ENCODE peak calls at places on chromosomes 1 and 21, in four cellular contexts. V, Y, A and G are unnamed samples.

GRCh38 chr1:109133815-109134214 is 19.9 kb downstream of the ELAPOR1 start:
- DNase-seq in Y (no peak), A (no peak), V (no peak), G (no peak)

GRCh38 chr21:28160378-28160777 is 832.3 kb downstream of the LTN1 start:
- DNase-seq in Y (no peak), A (no peak), V (no peak), G (no peak)

GRCh38 chr1:159250817-159251216 is 46.1 kb downstream of the ACKR1 start:
- DNase-seq in A (no peak), Y (no peak), V (no peak), G (no peak)

GRCh38 chr1:208251015-208251414 is 6.8 kb upstream of the PLXNA2 start:
- DNase-seq in V (no peak), Y (no peak), A (no peak), G (no peak)

GRCh38 chr21:29475329-29475728 is 176.6 kb downstream of the BACH1 start:
- DNase-seq in V (no peak), Y (no peak), A (no peak), G (no peak)

GRCh38 chr1:47823016-47823843 is 174.0 kb downstream of the TRABD2B start:
- DNase-seq in A (no peak), Y (no peak), V (no peak), G (no peak)

GRCh38 chr1:202698276-202698675 is 12.0 kb downstream of the SYT2 start:
- DNase-seq in Y (no peak), A (no peak), V (no peak), G (no peak)

GRCh38 chr21:43001316-43001715 is 27.0 kb downstream of the PKNOX1 start:
- DNase-seq in Y (no peak), V (no peak), A (no peak), G (no peak)

GRCh38 chr1:117825414-117825813 is 104.0 kb downstream of the GDAP2 start:
- DNase-seq in A (no peak), Y (no peak), V (no peak), G (no peak)

GRCh38 chr1:230609208-230609607 is 33.1 kb upstream of the COG2 start:
- DNase-seq in V (no peak), A (no peak), Y (peak), G (no peak)

GRCh38 chr1:1170215-1170890 is 3.3 kb upstream of the TTLL10 start:
- DNase-seq in A (no peak), V (peak), Y (no peak), G (no peak)

GRCh38 chr1:3454811-3455618 is 550 bp downstream of the ARHGEF16 start:
- DNase-seq in A (peak), V (peak), Y (no peak), G (no peak)

GRCh38 chr1:29826646-29827045 is 590.3 kb downstream of the PTPRU start:
- DNase-seq in Y (no peak), A (no peak), V (no peak), G (no peak)

GRCh38 chr1:9289724-9290493 is 2.8 kb upstream of the SPSB1 start:
- DNase-seq in Y (no peak), V (peak), A (no peak), G (no peak)

GRCh38 chr1:147608601-147609000 is 61.7 kb downstream of the ACP6 start:
- DNase-seq in A (no peak), V (no peak), Y (no peak), G (no peak)

GRCh38 chr1:226820935-226821718 is 49.3 kb upstream of the PSEN2 start:
- DNase-seq in A (no peak), Y (no peak), V (no peak), G (no peak)

GRCh38 chr1:224820341-224820740 is 109.1 kb upstream of the DNAH14 start:
- DNase-seq in A (no peak), V (no peak), Y (no peak), G (no peak)

GRCh38 chr1:41682845-41683630 is 198.6 kb upstream of the EDN2 start:
- DNase-seq in V (no peak), A (no peak), Y (no peak), G (no peak)

GRCh38 chr1:67300561-67300960 is 7.1 kb upstream of the IL12RB2 start:
- DNase-seq in A (no peak), V (no peak), Y (no peak), G (no peak)

GRCh38 chr1:55611123-55611522 is 396.0 kb upstream of the USP24 start:
- DNase-seq in Y (no peak), V (no peak), A (no peak), G (no peak)

GRCh38 chr1:221782461-221782860 is 40.6 kb upstream of the DUSP10 start:
- DNase-seq in Y (no peak), V (no peak), A (no peak), G (no peak)

GRCh38 chr1:247415423-247416361 is at the start of gene NLRP3:
- DNase-seq in A (no peak), V (peak), Y (no peak), G (no peak)

GRCh38 chr1:145690587-145691558 is 16.3 kb downstream of the PDZK1 start:
- DNase-seq in V (no peak), A (no peak), Y (peak), G (peak)

GRCh38 chr21:46004168-46004861 is 22.7 kb downstream of the COL6A1 start:
- DNase-seq in A (no peak), Y (no peak), V (no peak), G (no peak)

GRCh38 chr21:33112670-33113596 is 43.0 kb downstream of the OLIG1 start:
- DNase-seq in A (no peak), Y (no peak), V (no peak), G (no peak)

GRCh38 chr1:204587621-204588020 is 71.4 kb downstream of the MDM4 start:
- DNase-seq in V (no peak), A (no peak), Y (no peak), G (no peak)

GRCh38 chr1:25004355-25004754 is 74.3 kb upstream of the RUNX3 start:
- DNase-seq in A (no peak), Y (no peak), V (no peak), G (no peak)

GRCh38 chr1:160853014-160853413 is 9.7 kb downstream of the CD244 start:
- DNase-seq in V (no peak), A (no peak), Y (no peak), G (no peak)

GRCh38 chr1:244011251-244011650 is 39.8 kb upstream of the ZBTB18 start:
- DNase-seq in A (no peak), V (no peak), Y (no peak), G (no peak)

GRCh38 chr1:72366473-72366872 is 84.1 kb upstream of the NEGR1 start:
- DNase-seq in A (no peak), Y (no peak), V (peak), G (no peak)

GRCh38 chr1:179744401-179745130 is 1.5 kb downstream of the FAM163A start:
- DNase-seq in A (no peak), V (no peak), Y (no peak), G (no peak)

GRCh38 chr1:179742291-179742690 is 800 bp upstream of the FAM163A start:
- DNase-seq in A (no peak), V (no peak), Y (no peak), G (no peak)

GRCh38 chr1:179742717-179743678 is at the start of gene FAM163A:
- DNase-seq in Y (no peak), A (no peak), V (peak), G (no peak)

GRCh38 chr1:179745131-179745611 is 2.1 kb downstream of the FAM163A start:
- DNase-seq in A (no peak), Y (no peak), V (no peak), G (no peak)

DNA sequence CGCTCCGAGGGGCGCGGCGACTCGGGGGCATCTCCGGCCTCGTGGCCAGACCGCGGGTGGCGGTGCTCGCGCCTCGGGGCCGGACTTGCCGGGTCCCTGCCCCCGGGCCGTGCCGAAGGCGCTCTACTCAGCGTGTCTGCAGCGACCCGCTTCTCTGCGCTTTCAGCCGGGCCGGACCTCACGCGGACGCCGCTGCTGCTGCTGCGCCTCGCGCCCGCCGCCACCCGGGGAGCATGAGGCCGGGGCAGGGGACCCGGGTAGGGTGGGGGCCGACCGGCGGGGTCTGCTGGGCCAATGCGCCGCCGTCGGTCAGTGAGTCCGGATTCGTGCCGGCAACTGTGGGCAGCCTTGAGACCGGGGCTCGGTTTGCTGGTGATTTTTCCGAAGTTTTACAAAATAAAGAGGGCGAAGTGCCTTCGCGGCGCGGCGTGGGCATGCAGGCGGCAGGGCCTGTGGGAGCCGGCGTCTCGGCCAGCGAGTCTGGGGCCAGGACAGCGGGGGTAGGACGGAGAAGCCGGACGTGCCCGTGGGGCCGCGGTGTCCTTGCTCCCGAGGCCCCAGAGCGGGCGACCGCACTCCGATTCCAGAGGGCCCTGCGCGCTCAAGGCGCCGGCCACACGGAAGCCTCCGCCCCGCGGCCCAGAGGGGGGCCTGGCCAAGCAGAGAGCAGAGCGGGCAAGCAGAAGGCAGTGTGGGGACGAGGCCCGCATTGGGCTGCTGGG is 749 bp downstream of the FAM163A start:
- DNase-seq in Y (no peak), A (no peak), V (peak), G (no peak)
- TF ChIP-seq SPI1 in Y (no peak), A (no peak), V (no peak), G (no peak)

GRCh38 chr1:156705321-156705917 is at the start of gene CRABP2:
- DNase-seq in Y (no peak), V (no peak), A (no peak), G (peak)
- TF ChIP-seq POLR2AphosphoS5 in Y (no peak), V (no peak), A (no peak), G (no peak)

DNA sequence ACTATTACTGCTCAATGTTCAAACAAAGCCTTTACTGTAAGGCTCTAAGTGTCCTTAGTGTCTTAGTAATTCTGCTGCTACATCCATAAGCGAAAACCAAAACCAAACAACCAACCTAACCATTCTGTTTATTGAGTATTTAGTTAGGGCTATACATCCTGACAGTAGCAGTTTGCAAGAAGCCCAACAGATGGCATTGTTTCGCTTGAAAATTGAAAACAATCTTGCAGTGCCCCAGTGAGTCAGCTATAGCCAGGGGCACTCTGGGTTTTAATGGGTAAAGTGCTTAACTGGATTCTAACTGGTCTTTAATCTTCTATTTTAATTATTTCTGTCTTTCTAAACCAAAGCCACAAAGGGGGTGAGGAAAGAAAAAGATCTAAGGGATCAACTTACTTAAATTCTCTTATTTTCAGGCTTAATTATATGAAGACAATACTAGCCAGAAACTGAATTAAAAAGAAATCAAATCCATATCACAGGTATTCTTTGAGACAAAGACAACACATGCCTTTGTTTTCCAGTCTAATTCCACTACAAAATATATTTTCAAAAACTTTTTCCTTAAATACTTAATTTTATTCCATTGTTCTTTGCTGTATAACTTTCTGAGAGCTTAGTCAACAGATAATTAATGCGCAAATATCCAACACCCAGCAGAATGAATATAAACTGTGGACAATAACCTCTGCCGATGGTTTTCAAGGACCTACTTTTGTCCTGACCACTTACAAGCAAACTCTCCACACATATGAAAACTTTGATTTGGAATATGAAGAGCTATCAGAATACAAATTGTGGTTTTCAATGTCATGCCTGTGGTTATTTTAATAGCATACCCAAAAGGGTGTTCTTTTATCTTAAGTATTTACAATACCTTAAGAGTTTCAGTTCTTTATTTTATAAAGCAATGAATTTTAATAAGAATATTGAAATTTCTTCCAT is 15.2 kb downstream of the POGZ start:
- DNase-seq in Y (peak), A (peak), V (peak), G (no peak)
- TF ChIP-seq SPI1 in Y (peak), A (no peak), V (no peak), G (peak)

DNA sequence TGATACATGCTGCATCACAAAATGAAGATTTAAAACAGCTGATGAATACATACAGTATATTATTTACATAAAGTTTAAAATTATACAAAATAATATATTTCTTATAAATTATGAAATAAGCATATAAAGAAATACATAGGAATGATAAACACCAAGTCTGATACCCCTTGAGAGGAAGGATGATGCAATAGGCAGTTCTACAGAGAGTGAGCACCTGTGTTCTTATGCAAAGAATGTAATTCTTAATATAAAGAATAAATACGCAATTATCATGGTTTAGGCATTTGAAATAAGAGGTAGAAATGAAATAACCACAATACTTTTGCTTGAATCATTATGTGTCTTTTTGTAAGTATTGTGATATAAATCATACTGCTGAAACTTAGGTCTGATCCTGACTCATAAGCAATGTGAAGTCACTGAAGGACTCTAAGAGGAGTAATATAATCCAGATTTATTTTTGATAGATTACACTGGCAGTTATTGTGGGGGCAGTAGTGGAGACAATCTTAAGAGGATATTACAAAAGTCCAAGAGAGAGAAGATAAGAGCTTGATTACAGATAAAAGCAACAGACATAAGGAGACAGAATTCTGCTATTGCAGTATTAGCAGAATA is 39.0 kb downstream of the TTLL7 start:
- DNase-seq in A (no peak), V (no peak), Y (no peak), G (no peak)
- TF ChIP-seq POLR2AphosphoS5 in A (no peak), V (no peak), Y (no peak), G (no peak)

DNA sequence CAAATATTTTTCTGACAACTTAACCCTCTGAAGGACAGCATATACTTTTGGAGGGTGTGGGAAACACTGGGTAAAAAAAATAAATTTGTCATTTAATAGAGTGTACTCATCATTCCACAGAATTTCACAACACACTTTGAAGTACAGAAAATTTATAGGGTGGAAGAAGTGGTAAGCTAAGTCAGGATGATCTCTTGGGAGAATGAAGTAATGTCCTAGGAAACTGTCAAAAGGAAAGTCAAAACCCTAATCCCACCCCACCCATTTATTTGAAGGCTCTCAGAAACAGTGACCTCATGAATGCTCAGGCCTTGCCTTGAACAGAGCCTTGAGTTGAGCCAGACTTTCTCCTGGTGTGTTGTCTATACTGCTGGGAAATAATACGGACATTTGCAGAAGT is 7.3 kb upstream of the UAP1 start:
- DNase-seq in A (no peak), V (no peak), Y (no peak), G (no peak)
- TF ChIP-seq SPI1 in A (no peak), V (no peak), Y (no peak), G (no peak)

DNA sequence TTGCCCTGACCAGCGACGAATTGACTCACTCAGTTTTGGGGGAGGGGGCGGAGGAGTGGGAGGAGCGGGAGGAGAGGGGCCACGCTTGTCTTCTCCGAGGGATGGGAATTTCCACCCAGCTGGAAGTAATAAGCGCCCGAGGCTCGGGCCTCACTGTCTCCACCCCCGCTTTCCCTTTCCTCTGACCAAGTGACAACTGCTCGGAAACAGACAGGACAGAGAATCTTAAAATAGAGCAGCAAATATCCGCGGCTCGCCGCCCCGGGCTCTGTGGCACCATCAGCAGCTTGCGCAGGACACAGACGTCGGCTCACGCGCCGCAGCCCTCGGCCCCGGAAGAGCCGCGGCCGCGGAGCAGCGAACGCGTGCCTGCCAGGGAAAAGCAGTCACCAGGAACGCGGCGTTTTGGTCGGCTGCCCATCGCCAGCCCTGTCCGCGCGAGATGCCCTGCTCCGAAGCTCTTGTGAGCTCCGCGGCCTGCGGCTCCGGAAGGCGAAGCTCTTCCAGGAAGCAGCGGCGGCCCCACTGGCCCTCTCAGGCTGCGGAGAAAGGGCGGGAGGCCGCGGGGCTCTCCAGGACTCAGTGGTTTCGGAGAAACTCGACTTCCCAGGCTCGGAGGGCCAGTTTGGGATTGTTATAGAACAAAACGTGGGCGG is 10.7 kb upstream of the RGS16 start:
- DNase-seq in A (peak), Y (no peak), V (peak), G (peak)
- TF ChIP-seq POLR2AphosphoS5 in A (no peak), Y (peak), V (peak), G (peak)

DNA sequence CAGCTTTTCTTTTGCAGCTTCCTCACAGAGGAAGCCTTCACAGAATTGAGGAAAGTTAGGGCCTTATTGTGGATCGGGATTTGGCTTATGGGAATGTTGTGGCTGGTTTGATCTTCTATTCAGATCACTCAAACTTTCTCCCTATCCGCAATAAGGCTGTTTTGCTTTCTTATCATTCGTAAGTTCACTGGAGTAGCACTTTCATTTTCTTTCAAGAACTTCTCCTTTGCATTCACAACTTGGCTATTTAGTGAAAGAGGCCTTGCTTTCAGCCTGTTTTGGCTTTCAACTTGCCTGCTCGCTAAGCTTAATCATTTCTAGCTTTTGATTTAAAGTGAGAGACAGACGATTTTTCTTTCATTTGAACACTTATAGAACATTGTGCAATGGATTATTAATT is 181.9 kb upstream of the B3GALT2 start:
- DNase-seq in Y (no peak), A (no peak), V (no peak), G (no peak)
- TF ChIP-seq SPI1 in Y (no peak), A (no peak), V (no peak), G (no peak)